ENCODE peak calls at places on chromosomes 2 and 18, in eight cellular contexts. U is cardiac fibroblast, Z is heart left ventricle, V is RWPE1, Y is GM23338, N is WERI-Rb-1, Q is HFF-Myc, P is glutamatergic neuron. H is an unnamed sample.

GRCh38 chr2:69017080-69017479 is 4.1 kb downstream of the ANTXR1 start:
- DNase-seq in Y (no peak), P (no peak), U (peak), V (no peak), Q (no peak), Z (no peak), N (no peak), H (peak)

GRCh38 chr2:34012728-34013302 is 413.7 kb upstream of the FAM98A start:
- DNase-seq in Z (peak), Q (peak), P (peak), V (peak), U (peak), Y (peak), N (peak), H (peak)

GRCh38 chr2:12320027-12320734 is 396.6 kb upstream of the TRIB2 start:
- DNase-seq in P (no peak), Q (no peak), N (no peak), Y (no peak), V (no peak), U (no peak), Z (no peak), H (no peak)

GRCh38 chr2:194739217-194739616 is 917.8 kb upstream of the SLC39A10 start:
- DNase-seq in Q (no peak), Z (no peak), Y (no peak), N (no peak), V (no peak), P (no peak), U (no peak), H (no peak)

GRCh38 chr2:36479406-36479805 is 118.6 kb downstream of the FEZ2 start:
- DNase-seq in Z (no peak), N (no peak), U (no peak), P (no peak), Y (no peak), Q (no peak), V (no peak), H (no peak)

GRCh38 chr2:50863856-50864255 is 168.1 kb downstream of the NRXN1 start:
- DNase-seq in Z (no peak), N (peak), V (no peak), U (no peak), Q (no peak), P (no peak), Y (no peak), H (no peak)

GRCh38 chr2:218389333-218390150 is 7.5 kb downstream of the SLC11A1 start:
- DNase-seq in V (no peak), Z (no peak), N (no peak), Y (no peak), P (no peak), U (no peak), Q (no peak), H (no peak)

GRCh38 chr2:78541088-78541450 is 484.4 kb upstream of the REG3G start:
- DNase-seq in P (no peak), Q (no peak), V (no peak), N (no peak), U (no peak), Y (no peak), Z (no peak), H (no peak)

GRCh38 chr2:134416018-134416417 is 162.1 kb downstream of the MGAT5 start:
- DNase-seq in Z (no peak), U (no peak), Y (no peak), N (no peak), V (no peak), P (no peak), Q (no peak), H (no peak)

GRCh38 chr18:45764000-45764686 is 40.2 kb downstream of the SLC14A1 start:
- DNase-seq in N (no peak), Y (no peak), P (no peak), U (peak), Q (peak), V (no peak), Z (no peak), H (no peak)

GRCh38 chr2:40363631-40364030 is 88.3 kb downstream of the SLC8A1 start:
- DNase-seq in Y (no peak), Q (no peak), V (no peak), N (no peak), U (peak), Z (no peak), P (no peak), H (no peak)

GRCh38 chr2:101003278-101003775 is 1.2 kb downstream of the RPL31 start:
- DNase-seq in U (peak), N (no peak), Z (no peak), Y (no peak), Q (no peak), V (no peak), P (no peak), H (no peak)

GRCh38 chr18:42915240-42915791 is 200.2 kb downstream of the RIT2 start:
- DNase-seq in Z (no peak), U (no peak), N (no peak), P (no peak), V (no peak), Q (no peak), Y (no peak), H (no peak)

GRCh38 chr2:23524261-23524706 is 139.3 kb downstream of the KLHL29 start:
- DNase-seq in Q (peak), Y (no peak), U (peak), P (no peak), N (no peak), V (peak), Z (peak), H (peak)

GRCh38 chr2:207765960-207766582 is 3.6 kb downstream of the FZD5 start:
- DNase-seq in V (no peak), N (no peak), Y (peak), P (no peak), Z (no peak), Q (no peak), U (no peak), H (no peak)

DNA sequence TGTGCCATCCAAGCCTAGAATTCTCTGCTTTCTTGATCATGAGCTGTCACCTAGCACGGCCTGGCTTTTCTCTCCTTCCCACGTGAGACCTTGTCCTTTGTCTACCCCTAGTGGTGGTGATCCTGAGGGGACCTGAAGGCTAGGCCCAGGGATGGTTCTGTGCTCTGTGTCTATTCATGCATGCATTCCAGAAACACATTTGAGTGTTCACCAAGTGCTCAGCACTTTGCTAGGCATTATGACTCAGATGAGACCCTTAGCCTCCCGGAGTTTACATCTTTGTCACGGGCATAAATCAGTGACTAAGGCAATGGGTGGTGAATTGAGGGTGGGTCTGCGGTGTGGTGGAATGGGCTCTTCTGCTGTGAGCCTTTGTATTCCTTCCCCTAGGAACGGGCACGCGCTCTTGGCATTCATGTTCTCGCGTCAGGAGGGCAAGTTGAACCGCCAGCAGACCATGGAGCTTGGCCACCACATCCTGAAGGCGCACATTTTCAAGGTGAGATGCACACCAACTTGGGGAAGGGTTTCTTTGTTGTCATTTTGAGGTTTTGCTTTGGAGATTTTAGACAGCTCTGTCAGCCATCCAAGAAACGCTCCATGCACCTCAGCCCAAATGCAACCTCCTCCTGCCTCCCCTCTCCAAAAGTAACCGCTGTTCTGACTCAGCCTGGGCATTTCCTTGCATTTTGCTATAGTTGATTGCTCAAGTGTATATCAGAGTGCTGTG is 100.9 kb downstream of the WDSUB1 start:
- DNase-seq in N (peak), Q (no peak), U (peak), P (no peak), Z (no peak), Y (peak), V (peak), H (peak)
- TF ChIP-seq CTCF in N (peak), Q (peak), U (peak), P (no peak), Z (peak), Y (peak), V (no peak), H (peak)

DNA sequence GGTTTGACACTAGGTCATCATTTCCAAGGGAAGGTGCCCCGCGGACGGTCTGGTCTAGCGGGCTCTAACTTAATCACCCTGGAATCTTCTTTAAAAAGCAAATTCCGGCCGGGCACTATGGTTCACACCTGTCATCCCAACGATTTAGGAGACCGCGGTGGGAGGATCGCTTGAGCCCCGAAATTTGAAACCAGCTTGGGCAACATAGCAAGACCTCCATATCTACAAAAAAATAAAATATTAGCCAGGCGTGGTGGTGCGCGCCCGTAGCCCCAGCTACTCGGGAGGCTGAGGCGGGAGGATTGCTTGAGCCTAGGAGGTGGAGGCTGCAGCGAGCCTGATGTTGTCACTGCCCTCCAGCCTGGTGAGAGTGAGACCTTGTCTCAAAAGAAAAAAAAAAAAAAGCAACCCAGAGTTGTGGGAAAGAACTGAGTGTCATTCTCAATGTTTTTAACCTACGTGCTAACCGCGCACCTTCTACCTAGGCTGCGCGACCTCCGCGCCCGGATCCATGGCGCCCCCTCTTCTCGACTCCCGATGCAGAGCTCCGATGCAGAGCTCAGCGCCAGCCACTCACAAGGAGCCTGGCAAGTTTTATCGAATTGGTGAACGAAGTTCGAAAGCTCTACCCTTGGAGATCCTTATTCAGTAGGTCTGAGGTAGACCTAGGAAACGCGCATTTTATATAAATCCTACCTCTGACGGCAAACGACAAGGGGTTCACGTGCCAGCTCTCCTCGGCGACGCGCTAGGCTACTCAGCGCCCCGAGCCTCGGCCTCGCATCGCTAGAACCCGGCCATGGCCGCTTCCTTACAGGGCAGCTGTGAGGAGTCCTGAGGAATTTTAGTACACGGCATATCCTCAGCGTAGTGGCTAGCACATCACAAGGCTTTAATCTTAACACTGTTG is 877 bp upstream of the TWSG1 start:
- DNase-seq in V (peak), P (peak), Z (peak), N (no peak), U (no peak), Y (peak), Q (no peak), H (no peak)
- TF ChIP-seq CTCF in V (no peak), P (no peak), Z (no peak), N (no peak), U (no peak), Y (no peak), Q (no peak), H (no peak)

DNA sequence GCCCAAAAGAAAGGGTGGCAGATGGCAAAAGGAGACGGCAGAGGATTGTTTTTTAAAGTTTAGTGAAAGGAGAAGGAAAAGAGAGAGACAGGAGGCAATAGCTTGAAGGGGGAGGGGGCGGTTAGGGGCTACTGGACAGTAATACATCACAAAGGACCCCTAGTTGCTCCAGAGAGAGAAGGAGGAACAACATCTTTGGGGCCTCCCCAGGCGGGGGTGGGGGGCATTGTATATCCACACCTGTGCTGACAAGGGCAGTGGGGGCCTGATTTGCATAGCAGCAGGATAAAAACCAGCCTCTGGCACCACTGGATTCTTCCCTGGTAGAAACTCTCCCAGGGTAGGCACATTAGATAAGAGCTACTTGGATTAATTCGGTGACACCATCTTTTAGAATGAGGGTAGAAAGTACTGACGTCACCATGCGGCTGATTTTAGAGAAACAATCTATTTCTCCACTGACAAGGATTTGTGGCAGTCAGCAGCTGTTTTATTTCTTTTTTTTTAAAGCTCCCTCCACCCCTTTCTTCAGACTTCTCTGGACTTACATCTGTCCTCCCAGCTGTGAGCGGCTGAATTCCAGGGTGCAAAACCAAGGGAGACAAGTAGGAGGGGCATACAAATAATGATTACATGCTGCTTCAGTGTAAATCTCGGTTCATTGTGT is 199.8 kb upstream of the NRP2 start:
- DNase-seq in N (no peak), P (no peak), Q (no peak), Y (peak), U (peak), V (no peak), Z (peak), H (no peak)
- TF ChIP-seq CTCF in N (no peak), P (no peak), Q (no peak), Y (no peak), U (no peak), V (no peak), Z (no peak), H (no peak)

GRCh38 chr2:187499941-187500532 is 52.0 kb upstream of the CALCRL start:
- DNase-seq in Q (no peak), U (peak), P (peak), Z (peak), Y (peak), V (peak), N (peak), H (peak)

GRCh38 chr2:187502467-187502866 is 51.8 kb downstream of the TFPI start:
- DNase-seq in N (no peak), U (no peak), Y (no peak), V (no peak), Z (no peak), P (no peak), Q (no peak), H (no peak)

GRCh38 chr2:187497858-187498463 is 49.9 kb upstream of the CALCRL start:
- DNase-seq in N (no peak), V (no peak), Z (no peak), P (no peak), Y (peak), U (peak), Q (no peak), H (no peak)

GRCh38 chr2:187497140-187497539 is 49.1 kb upstream of the CALCRL start:
- DNase-seq in N (no peak), U (no peak), Z (no peak), V (no peak), Y (no peak), Q (no peak), P (no peak), H (no peak)

DNA sequence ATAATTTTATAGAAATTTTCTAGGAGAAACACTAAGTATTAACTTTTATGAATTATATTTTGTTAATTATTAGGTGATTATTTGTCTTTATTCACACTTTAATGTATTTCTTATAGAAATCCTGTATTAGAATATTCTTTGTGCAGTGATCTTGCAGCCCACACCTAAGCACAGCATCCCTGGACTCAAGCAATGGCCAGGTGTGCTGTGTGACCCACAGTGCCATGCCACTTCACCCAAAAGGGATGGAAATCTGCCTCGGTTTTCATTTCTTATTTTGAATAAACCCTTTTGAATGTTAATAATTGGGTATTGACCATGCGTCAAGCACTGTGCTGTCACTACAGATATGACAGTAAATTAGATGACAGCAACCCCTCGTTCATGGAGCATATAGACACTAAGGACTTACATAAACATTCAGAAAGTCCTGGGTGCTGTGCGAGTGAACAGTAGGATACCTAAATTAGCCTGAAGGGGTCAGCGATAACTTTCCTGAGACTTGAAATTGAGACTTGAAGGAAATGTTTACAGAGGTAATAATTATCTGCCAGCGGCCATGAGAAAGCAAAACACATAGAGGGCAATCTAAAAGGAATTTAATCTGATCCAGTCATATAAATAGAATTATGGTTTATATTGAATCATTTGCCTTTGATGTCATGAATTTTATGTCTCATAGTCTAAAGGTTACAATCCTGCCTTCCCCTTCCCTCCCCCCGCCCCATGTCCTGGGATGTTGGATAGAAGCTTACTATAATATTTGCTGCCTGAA is 52.7 kb upstream of the CALCRL start:
- DNase-seq in Q (no peak), V (no peak), P (no peak), Y (peak), Z (no peak), U (peak), N (no peak), H (peak)
- TF ChIP-seq CTCF in Q (peak), V (no peak), P (peak), Y (peak), Z (no peak), U (peak), N (no peak), H (peak)

GRCh38 chr2:25410370-25410769 is 68.6 kb upstream of the DNMT3A start:
- DNase-seq in Y (no peak), Q (no peak), Z (no peak), P (no peak), U (no peak), N (no peak), V (no peak), H (no peak)
- TF ChIP-seq CTCF in Y (no peak), Q (no peak), Z (no peak), P (no peak), U (no peak), N (no peak), V (no peak), H (no peak)

GRCh38 chr2:224690868-224691267 is 25.3 kb downstream of the CCDC195 start:
- DNase-seq in Y (no peak), U (no peak), V (no peak), Z (no peak), P (no peak), N (no peak), Q (no peak), H (no peak)
- TF ChIP-seq CTCF in Y (no peak), U (no peak), V (no peak), Z (no peak), P (no peak), N (no peak), Q (no peak), H (no peak)

GRCh38 chr2:46816846-46817726 is 98.5 kb downstream of the MCFD2 start:
- DNase-seq in Q (no peak), V (no peak), Y (no peak), Z (no peak), P (no peak), U (no peak), N (no peak), H (no peak)

GRCh38 chr2:46815121-46815802 is 100.3 kb downstream of the MCFD2 start:
- DNase-seq in N (no peak), Y (peak), Z (no peak), P (no peak), V (no peak), U (no peak), Q (no peak), H (no peak)

GRCh38 chr2:46816151-46816845 is 99.3 kb downstream of the MCFD2 start:
- DNase-seq in P (no peak), U (no peak), Z (no peak), Q (no peak), Y (no peak), V (no peak), N (no peak), H (no peak)

GRCh38 chr2:46818819-46819218 is 96.8 kb downstream of the MCFD2 start:
- DNase-seq in U (no peak), P (no peak), V (no peak), Q (no peak), Y (no peak), Z (no peak), N (no peak), H (no peak)

GRCh38 chr2:46818141-46818552 is 97.5 kb downstream of the MCFD2 start:
- DNase-seq in U (peak), Z (peak), V (no peak), N (no peak), P (no peak), Q (no peak), Y (no peak), H (no peak)
- TF ChIP-seq CTCF in U (no peak), Z (no peak), V (no peak), N (no peak), P (no peak), Q (no peak), Y (no peak), H (no peak)

DNA sequence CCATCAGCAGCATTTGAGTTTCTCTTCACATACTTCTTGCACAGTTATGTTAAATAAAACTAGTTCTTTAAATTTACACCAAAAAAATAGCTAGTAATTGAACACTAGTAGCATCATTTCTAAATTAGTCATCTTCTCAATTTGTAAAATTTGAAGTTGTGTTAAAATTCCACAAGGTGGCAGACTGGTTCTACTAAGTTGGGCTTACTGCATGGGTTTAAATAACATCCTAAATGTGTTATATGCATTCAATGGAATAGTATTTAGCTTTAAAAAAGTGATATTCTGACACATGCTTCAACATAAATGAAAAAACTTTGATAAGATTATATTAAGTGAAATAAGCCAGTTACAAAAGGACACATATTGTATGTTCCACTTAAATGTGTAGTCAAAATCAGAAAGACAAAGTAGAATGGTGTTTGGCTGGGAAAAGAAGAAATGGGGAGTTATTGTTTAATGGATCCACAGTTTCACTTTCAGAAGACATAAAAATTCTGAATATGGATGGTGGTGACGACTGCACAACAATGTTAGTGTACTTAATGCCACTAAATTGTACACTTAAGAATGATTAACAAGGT is 28.7 kb upstream of the RPRD1A start:
- DNase-seq in Z (no peak), Q (peak), V (peak), N (no peak), Y (peak), U (peak), P (no peak), H (peak)
- TF ChIP-seq CTCF in Z (peak), Q (peak), V (peak), N (no peak), Y (peak), U (peak), P (peak), H (peak)

GRCh38 chr2:220104871-220105351 is 477.5 kb downstream of the SLC4A3 start:
- DNase-seq in N (peak), U (peak), Q (no peak), Z (peak), Y (peak), V (peak), P (no peak), H (peak)
- TF ChIP-seq CTCF in N (peak), U (peak), Q (peak), Z (peak), Y (peak), V (no peak), P (no peak), H (peak)

H was measured in HFFc6.